ENCODE peak calls at places on chromosomes 1 and 21, in seven cellular contexts. J, T, A, E, O, X and N are unnamed samples. For H3K4me1, the result is how much of the 10 kb centered on the place peaks cover.

GRCh38 chr1:184340984-184341383 is 45.8 kb upstream of the C1orf21 start:
- DNase-seq in J (no peak), T (no peak), A (no peak), E (no peak), O (no peak), X (no peak), N (no peak)

GRCh38 chr1:109197163-109198042 is 16.3 kb upstream of the SARS1 start:
- DNase-seq in J (peak), T (no peak), A (peak), E (peak), O (no peak), X (no peak), N (peak)

GRCh38 chr1:226201029-226201593 is 14.6 kb upstream of the ACBD3 start:
- DNase-seq in J (no peak), T (no peak), A (no peak), E (peak), O (no peak), X (peak), N (no peak)

GRCh38 chr1:172279951-172280350 is 140.5 kb upstream of the C1orf105 start:
- DNase-seq in J (no peak), T (no peak), A (no peak), E (no peak), O (no peak), X (no peak), N (no peak)

GRCh38 chr1:158329807-158330206 is 1.5 kb downstream of the CD1B start:
- DNase-seq in J (no peak), T (no peak), A (no peak), E (no peak), O (no peak), X (peak), N (no peak)

GRCh38 chr1:192807968-192808587 is 761 bp upstream of the RGS2 start:
- DNase-seq in J (no peak), T (peak), A (no peak), E (no peak), O (no peak), X (no peak), N (peak)

GRCh38 chr21:26800455-26801454 is 44.5 kb downstream of the ADAMTS1 start:
- DNase-seq in J (no peak), T (no peak), A (no peak), E (no peak), O (no peak), X (no peak), N (peak)

GRCh38 chr1:160837558-160838205 is 25.0 kb downstream of the CD244 start:
- DNase-seq in J (peak), T (peak), A (no peak), E (no peak), O (no peak), X (peak), N (no peak)

GRCh38 chr1:11691928-11692711 is 610 bp downstream of the DRAXIN start:
- DNase-seq in J (no peak), T (no peak), A (no peak), E (no peak), O (no peak), X (no peak), N (no peak)

GRCh38 chr21:37445228-37445627 is 78.7 kb downstream of the DYRK1A start:
- DNase-seq in J (no peak), T (no peak), A (no peak), E (no peak), O (no peak), X (no peak), N (peak)

GRCh38 chr1:111538343-111539035 is 35.1 kb upstream of the ADORA3 start:
- DNase-seq in J (no peak), T (no peak), A (no peak), E (no peak), O (no peak), X (no peak), N (peak)

GRCh38 chr1:933603-933940 is 9.8 kb downstream of the SAMD11 start:
- DNase-seq in J (no peak), T (no peak), A (no peak), E (no peak), O (no peak), X (no peak), N (no peak)

GRCh38 chr1:41162441-41162840 is 79.7 kb downstream of the SCMH1 start:
- DNase-seq in J (no peak), T (no peak), A (no peak), E (no peak), O (no peak), X (no peak), N (no peak)

GRCh38 chr1:161994153-161994814 is 29.4 kb downstream of the OLFML2B start:
- DNase-seq in J (no peak), T (no peak), A (no peak), E (peak), O (peak), X (no peak), N (peak)
- H3K27ac ChIP-seq in J (no peak), T (no peak), A (no peak), E (no peak), O (no peak), X (no peak), N (peak)

GRCh38 chr1:183281039-183281438 is 95.0 kb downstream of the LAMC2 start:
- DNase-seq in J (no peak), T (no peak), A (no peak), E (no peak), O (no peak), X (no peak), N (peak)
- TF ChIP-seq CTCF in J (no peak), T (no peak), A (no peak), E (no peak), O (no peak), X (no peak), N (no peak)

GRCh38 chr1:21911205-21912001 is 25.7 kb downstream of the HSPG2 start:
- DNase-seq in J (peak), T (no peak), A (no peak), E (peak), O (no peak), X (no peak), N (peak)
- H3K4me1 ChIP-seq in J (under half), T (half or more), A (half or more), E (half or more), O (half or more), X (under half), N (half or more)

GRCh38 chr1:107895403-107896181 is 69.4 kb downstream of the VAV3 start:
- DNase-seq in J (peak), T (no peak), A (no peak), E (no peak), O (no peak), X (no peak), N (no peak)
- H3K27ac ChIP-seq in J (no peak), T (no peak), A (no peak), E (no peak), O (no peak), X (no peak), N (no peak)

DNA sequence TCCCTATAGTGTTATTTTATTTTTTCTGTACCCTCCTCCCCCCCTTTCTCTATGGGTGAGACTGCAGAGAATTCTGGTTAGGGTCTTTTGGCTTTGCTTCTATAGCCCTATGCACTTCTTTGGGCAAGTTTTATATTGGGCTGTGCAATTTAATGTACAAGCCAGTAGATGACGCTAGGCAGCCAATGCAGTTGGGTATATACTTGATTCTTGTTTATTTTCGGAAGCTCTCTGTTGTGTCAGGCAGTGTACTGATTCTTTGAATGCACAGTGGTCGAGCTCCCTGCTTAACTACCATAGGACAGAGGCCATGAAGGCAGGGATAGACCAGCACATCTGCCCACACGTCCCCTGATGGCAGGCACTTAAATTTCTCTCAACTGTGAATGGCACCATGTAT is 34.1 kb upstream of the GPR52 start:
- DNase-seq in J (no peak), T (no peak), A (peak), E (peak), O (no peak), X (no peak), N (no peak)
- TF ChIP-seq CTCF in J (peak), T (no peak), A (peak), E (peak), O (no peak), X (no peak), N (peak)